ENCODE peak calls at places on chromosomes 11 and 22, in ten cellular contexts. D is psoas muscle, J is Panc1, K is thoracic aorta, F is mucosa of descending colon, Y is tibial artery, W is HS-5, H is endothelial cell, X is HCT116, Q is fibroblast of lung. U is an unnamed sample.

GRCh38 chr11:57645716-57646085 is 4.0 kb downstream of the YPEL4 start:
- DNase-seq in D (no peak), J (no peak), K (no peak), F (no peak), Y (no peak), W (no peak), H (no peak), X (no peak), Q (no peak), U (no peak)

GRCh38 chr11:15920856-15921629 is 435.3 kb downstream of the SOX6 start:
- DNase-seq in D (no peak), J (no peak), K (no peak), F (no peak), Y (no peak), W (no peak), H (no peak), X (no peak), Q (peak; percentile 65), U (no peak)

GRCh38 chr11:45563801-45564200 is 101.6 kb downstream of the CHST1 start:
- DNase-seq in D (no peak), J (no peak), K (no peak), F (no peak), Y (no peak), W (no peak), H (no peak), X (no peak), Q (no peak), U (no peak)

GRCh38 chr11:134231958-134232674 is 7.6 kb downstream of the VPS26B start:
- DNase-seq in D (no peak), J (no peak), K (no peak), F (no peak), Y (no peak), W (no peak), H (no peak), X (no peak), Q (no peak), U (no peak)

GRCh38 chr11:63985812-63986155 is 454 bp upstream of the OTUB1 start:
- DNase-seq in D (no peak), J (no peak), K (no peak), F (peak; percentile 84), Y (no peak), W (no peak), H (no peak), X (no peak), Q (no peak), U (no peak)

GRCh38 chr11:127017482-127017881 is 16.9 kb upstream of the KIRREL3 start:
- DNase-seq in D (no peak), J (no peak), K (no peak), F (no peak), Y (no peak), W (peak; percentile 84), H (peak; percentile 45), X (no peak), Q (peak; percentile 89), U (no peak)

GRCh38 chr11:119318240-119319135 is 1.6 kb upstream of the MCAM start:
- DNase-seq in D (no peak), J (no peak), K (no peak), F (no peak), Y (no peak), W (no peak), H (no peak), X (no peak), Q (peak; percentile 81), U (no peak)

GRCh38 chr11:45917286-45917622 is 423 bp downstream of the PEX16 start:
- DNase-seq in D (peak; percentile 64), J (no peak), K (no peak), F (no peak), Y (no peak), W (no peak), H (no peak), X (no peak), Q (no peak), U (no peak)

GRCh38 chr11:87236368-87236767 is 198.6 kb downstream of the TMEM135 start:
- DNase-seq in D (no peak), J (no peak), K (no peak), F (no peak), Y (no peak), W (no peak), H (no peak), X (no peak), Q (no peak), U (no peak)

GRCh38 chr22:27348634-27349033 is 452.9 kb downstream of the MN1 start:
- DNase-seq in D (no peak), J (no peak), K (no peak), F (no peak), Y (no peak), W (no peak), H (no peak), X (no peak), Q (peak; percentile 37), U (no peak)

GRCh38 chr11:84788220-84788619 is 838.9 kb downstream of the DLG2 start:
- DNase-seq in D (no peak), J (no peak), K (no peak), F (no peak), Y (no peak), W (no peak), H (no peak), X (no peak), Q (peak; percentile 16), U (no peak)

GRCh38 chr11:117833401-117833891 is 8.9 kb upstream of the FXYD2 start:
- DNase-seq in D (peak; percentile 93), J (no peak), K (no peak), F (peak; percentile 91), Y (peak; percentile 16), W (no peak), H (no peak), X (no peak), Q (no peak), U (no peak)

GRCh38 chr11:6200975-6201374 is 2.0 kb downstream of the OR52W1 start:
- DNase-seq in D (peak; percentile 66), J (no peak), K (no peak), F (no peak), Y (peak; percentile 79), W (no peak), H (no peak), X (no peak), Q (peak; percentile 34), U (peak; percentile 71)

GRCh38 chr11:107702109-107702660 is 9.7 kb downstream of the SLN start:
- DNase-seq in D (no peak), J (no peak), K (no peak), F (no peak), Y (no peak), W (no peak), H (no peak), X (no peak), Q (no peak), U (no peak)

GRCh38 chr11:15672822-15673221 is 558.1 kb downstream of the INSC start:
- DNase-seq in D (no peak), J (no peak), K (no peak), F (no peak), Y (no peak), W (no peak), H (no peak), X (no peak), Q (no peak), U (no peak)

GRCh38 chr11:89521294-89521693 is 30.1 kb upstream of the NOX4 start:
- DNase-seq in D (no peak), J (no peak), K (no peak), F (no peak), Y (no peak), W (no peak), H (no peak), X (no peak), Q (peak; percentile 60), U (no peak)

GRCh38 chr11:73168925-73169579 is 26.9 kb upstream of the FCHSD2 start:
- DNase-seq in D (peak; percentile 60), J (no peak), K (no peak), F (no peak), Y (no peak), W (no peak), H (no peak), X (no peak), Q (no peak), U (no peak)

U was measured in right atrium auricular region.